ENCODE peak calls at places on chromosome 4, in nine cellular contexts. One of them, this sample, is unnamed.

GRCh38 chr4:118280501-118281218 is 72.1 kb downstream of the PRSS12 start:
- DNase-seq in esophagus muscularis mucosa: no peak
- DNase-seq in WTC11: peak; percentile 47
- DNase-seq in AG09309: peak; percentile 52
- DNase-seq in RPMI7951: peak; percentile 44
- DNase-seq in BJ: no peak
- DNase-seq in GM23248: peak; percentile 72
- DNase-seq in aorta: no peak
- DNase-seq in activated naive CD4-positive, alpha-beta T cell treated with anti-CD3 and anti-CD28 coated beads, Interleukin-2, amount 50 U/mL, for 16 hours: no peak
- DNase-seq in this sample: peak; percentile 67

GRCh38 chr4:36244257-36245084 is at the start of gene ARAP2:
- DNase-seq in GM23248: peak; percentile 21
- DNase-seq in activated naive CD4-positive, alpha-beta T cell treated with anti-CD3 and anti-CD28 coated beads, Interleukin-2, amount 50 U/mL, for 16 hours: peak; percentile 74
- DNase-seq in AG09309: no peak
- DNase-seq in RPMI7951: no peak
- DNase-seq in aorta: peak; percentile 85
- DNase-seq in BJ: no peak
- DNase-seq in WTC11: peak; percentile 51
- DNase-seq in esophagus muscularis mucosa: no peak
- DNase-seq in this sample: peak; percentile 56

GRCh38 chr4:577499-578450 is 1.7 kb upstream of the TMEM271 start:
- DNase-seq in GM23248: peak; percentile 54
- DNase-seq in WTC11: peak; percentile 70
- DNase-seq in RPMI7951: peak; percentile 62
- DNase-seq in AG09309: no peak
- DNase-seq in BJ: no peak
- DNase-seq in aorta: peak; percentile 72
- DNase-seq in esophagus muscularis mucosa: no peak
- DNase-seq in activated naive CD4-positive, alpha-beta T cell treated with anti-CD3 and anti-CD28 coated beads, Interleukin-2, amount 50 U/mL, for 16 hours: no peak
- DNase-seq in this sample: peak; percentile 55

GRCh38 chr4:89177807-89178206 is 66.5 kb downstream of the TIGD2 start:
- DNase-seq in AG09309: no peak
- DNase-seq in aorta: no peak
- DNase-seq in esophagus muscularis mucosa: no peak
- DNase-seq in BJ: no peak
- DNase-seq in activated naive CD4-positive, alpha-beta T cell treated with anti-CD3 and anti-CD28 coated beads, Interleukin-2, amount 50 U/mL, for 16 hours: no peak
- DNase-seq in GM23248: peak; percentile 15
- DNase-seq in RPMI7951: no peak
- DNase-seq in WTC11: no peak
- DNase-seq in this sample: no peak

GRCh38 chr4:144627663-144628076 is 18.3 kb upstream of the HHIP start:
- DNase-seq in WTC11: no peak
- DNase-seq in aorta: no peak
- DNase-seq in GM23248: no peak
- DNase-seq in AG09309: no peak
- DNase-seq in RPMI7951: no peak
- DNase-seq in BJ: no peak
- DNase-seq in activated naive CD4-positive, alpha-beta T cell treated with anti-CD3 and anti-CD28 coated beads, Interleukin-2, amount 50 U/mL, for 16 hours: no peak
- DNase-seq in esophagus muscularis mucosa: no peak
- DNase-seq in this sample: no peak

GRCh38 chr4:94802091-94802490 is 44.3 kb downstream of the BMPR1B start:
- DNase-seq in BJ: no peak
- DNase-seq in esophagus muscularis mucosa: no peak
- DNase-seq in GM23248: no peak
- DNase-seq in activated naive CD4-positive, alpha-beta T cell treated with anti-CD3 and anti-CD28 coated beads, Interleukin-2, amount 50 U/mL, for 16 hours: no peak
- DNase-seq in AG09309: no peak
- DNase-seq in aorta: no peak
- DNase-seq in RPMI7951: no peak
- DNase-seq in WTC11: no peak
- DNase-seq in this sample: no peak

GRCh38 chr4:13248621-13249298 is 235.4 kb downstream of the RAB28 start:
- DNase-seq in BJ: no peak
- DNase-seq in RPMI7951: no peak
- DNase-seq in WTC11: no peak
- DNase-seq in GM23248: peak; percentile 34
- DNase-seq in activated naive CD4-positive, alpha-beta T cell treated with anti-CD3 and anti-CD28 coated beads, Interleukin-2, amount 50 U/mL, for 16 hours: no peak
- DNase-seq in aorta: no peak
- DNase-seq in AG09309: no peak
- DNase-seq in esophagus muscularis mucosa: no peak
- DNase-seq in this sample: peak; percentile 11

GRCh38 chr4:82517043-82517442 is 44.7 kb downstream of the TMEM150C start:
- DNase-seq in activated naive CD4-positive, alpha-beta T cell treated with anti-CD3 and anti-CD28 coated beads, Interleukin-2, amount 50 U/mL, for 16 hours: no peak
- DNase-seq in RPMI7951: no peak
- DNase-seq in BJ: no peak
- DNase-seq in esophagus muscularis mucosa: no peak
- DNase-seq in aorta: no peak
- DNase-seq in WTC11: no peak
- DNase-seq in GM23248: peak; percentile 47
- DNase-seq in AG09309: no peak
- DNase-seq in this sample: no peak

GRCh38 chr4:6423575-6423974 is 48.8 kb downstream of the PPP2R2C start:
- DNase-seq in BJ: no peak
- DNase-seq in GM23248: no peak
- DNase-seq in aorta: no peak
- DNase-seq in activated naive CD4-positive, alpha-beta T cell treated with anti-CD3 and anti-CD28 coated beads, Interleukin-2, amount 50 U/mL, for 16 hours: no peak
- DNase-seq in esophagus muscularis mucosa: no peak
- DNase-seq in AG09309: no peak
- DNase-seq in RPMI7951: no peak
- DNase-seq in WTC11: no peak
- DNase-seq in this sample: no peak

GRCh38 chr4:119209077-119209476 is 3.4 kb upstream of the USP53 start:
- DNase-seq in GM23248: peak; percentile 95
- DNase-seq in esophagus muscularis mucosa: no peak
- DNase-seq in activated naive CD4-positive, alpha-beta T cell treated with anti-CD3 and anti-CD28 coated beads, Interleukin-2, amount 50 U/mL, for 16 hours: peak; percentile 40
- DNase-seq in BJ: peak; percentile 87
- DNase-seq in RPMI7951: peak; percentile 93
- DNase-seq in WTC11: no peak
- DNase-seq in AG09309: peak; percentile 76
- DNase-seq in aorta: no peak
- DNase-seq in this sample: no peak

GRCh38 chr4:78776729-78777555 is 792 bp downstream of the BMP2K start:
- DNase-seq in AG09309: no peak
- DNase-seq in BJ: no peak
- DNase-seq in RPMI7951: peak; percentile 81
- DNase-seq in aorta: no peak
- DNase-seq in activated naive CD4-positive, alpha-beta T cell treated with anti-CD3 and anti-CD28 coated beads, Interleukin-2, amount 50 U/mL, for 16 hours: peak; percentile 43
- DNase-seq in WTC11: peak; percentile 52
- DNase-seq in GM23248: peak; percentile 90
- DNase-seq in esophagus muscularis mucosa: no peak
- DNase-seq in this sample: peak; percentile 36

GRCh38 chr4:125043453-125043852 is 271.3 kb upstream of the FAT4 start:
- DNase-seq in aorta: no peak
- DNase-seq in BJ: no peak
- DNase-seq in RPMI7951: no peak
- DNase-seq in GM23248: no peak
- DNase-seq in esophagus muscularis mucosa: no peak
- DNase-seq in AG09309: no peak
- DNase-seq in activated naive CD4-positive, alpha-beta T cell treated with anti-CD3 and anti-CD28 coated beads, Interleukin-2, amount 50 U/mL, for 16 hours: no peak
- DNase-seq in WTC11: no peak
- DNase-seq in this sample: no peak

GRCh38 chr4:6612961-6613675 is 27.4 kb upstream of the MRFAP1 start:
- DNase-seq in RPMI7951: no peak
- DNase-seq in GM23248: no peak
- DNase-seq in BJ: no peak
- DNase-seq in WTC11: no peak
- DNase-seq in aorta: peak; percentile 5
- DNase-seq in esophagus muscularis mucosa: no peak
- DNase-seq in activated naive CD4-positive, alpha-beta T cell treated with anti-CD3 and anti-CD28 coated beads, Interleukin-2, amount 50 U/mL, for 16 hours: no peak
- DNase-seq in AG09309: no peak
- DNase-seq in this sample: no peak

GRCh38 chr4:83082777-83083176 is 31.8 kb downstream of the PLAC8 start:
- DNase-seq in AG09309: no peak
- DNase-seq in GM23248: peak; percentile 13
- DNase-seq in esophagus muscularis mucosa: no peak
- DNase-seq in RPMI7951: peak; percentile 74
- DNase-seq in WTC11: no peak
- DNase-seq in activated naive CD4-positive, alpha-beta T cell treated with anti-CD3 and anti-CD28 coated beads, Interleukin-2, amount 50 U/mL, for 16 hours: no peak
- DNase-seq in aorta: no peak
- DNase-seq in BJ: no peak
- DNase-seq in this sample: no peak

GRCh38 chr4:145732001-145732400 is 52.1 kb downstream of the C4orf51 start:
- DNase-seq in WTC11: no peak
- DNase-seq in esophagus muscularis mucosa: no peak
- DNase-seq in RPMI7951: no peak
- DNase-seq in BJ: no peak
- DNase-seq in AG09309: no peak
- DNase-seq in activated naive CD4-positive, alpha-beta T cell treated with anti-CD3 and anti-CD28 coated beads, Interleukin-2, amount 50 U/mL, for 16 hours: no peak
- DNase-seq in aorta: no peak
- DNase-seq in GM23248: no peak
- DNase-seq in this sample: no peak

GRCh38 chr4:84563002-84563401 is 19.9 kb upstream of the CDS1 start:
- DNase-seq in AG09309: no peak
- DNase-seq in activated naive CD4-positive, alpha-beta T cell treated with anti-CD3 and anti-CD28 coated beads, Interleukin-2, amount 50 U/mL, for 16 hours: no peak
- DNase-seq in RPMI7951: no peak
- DNase-seq in esophagus muscularis mucosa: no peak
- DNase-seq in BJ: no peak
- DNase-seq in WTC11: no peak
- DNase-seq in GM23248: peak; percentile 48
- DNase-seq in aorta: no peak
- DNase-seq in this sample: no peak

GRCh38 chr4:44553143-44553542 is 98.3 kb downstream of the YIPF7 start:
- DNase-seq in AG09309: no peak
- DNase-seq in BJ: no peak
- DNase-seq in GM23248: no peak
- DNase-seq in WTC11: no peak
- DNase-seq in aorta: no peak
- DNase-seq in RPMI7951: no peak
- DNase-seq in esophagus muscularis mucosa: no peak
- DNase-seq in activated naive CD4-positive, alpha-beta T cell treated with anti-CD3 and anti-CD28 coated beads, Interleukin-2, amount 50 U/mL, for 16 hours: no peak
- DNase-seq in this sample: no peak

GRCh38 chr4:186149872-186150271 is 41.5 kb upstream of the CYP4V2 start:
- DNase-seq in BJ: no peak
- DNase-seq in esophagus muscularis mucosa: peak; percentile 92
- DNase-seq in AG09309: no peak
- DNase-seq in GM23248: peak; percentile 57
- DNase-seq in activated naive CD4-positive, alpha-beta T cell treated with anti-CD3 and anti-CD28 coated beads, Interleukin-2, amount 50 U/mL, for 16 hours: no peak
- DNase-seq in aorta: peak; percentile 93
- DNase-seq in RPMI7951: peak; percentile 42
- DNase-seq in WTC11: no peak
- DNase-seq in this sample: no peak

GRCh38 chr4:69910016-69910782 is 20.7 kb upstream of the CSN1S1 start:
- DNase-seq in aorta: no peak
- DNase-seq in RPMI7951: no peak
- DNase-seq in AG09309: no peak
- DNase-seq in WTC11: no peak
- DNase-seq in BJ: no peak
- DNase-seq in esophagus muscularis mucosa: no peak
- DNase-seq in activated naive CD4-positive, alpha-beta T cell treated with anti-CD3 and anti-CD28 coated beads, Interleukin-2, amount 50 U/mL, for 16 hours: no peak
- DNase-seq in GM23248: peak; percentile 80
- DNase-seq in this sample: no peak

GRCh38 chr4:153018716-153019115 is 82.6 kb downstream of the FHDC1 start:
- DNase-seq in BJ: no peak
- DNase-seq in GM23248: no peak
- DNase-seq in RPMI7951: no peak
- DNase-seq in WTC11: no peak
- DNase-seq in esophagus muscularis mucosa: no peak
- DNase-seq in activated naive CD4-positive, alpha-beta T cell treated with anti-CD3 and anti-CD28 coated beads, Interleukin-2, amount 50 U/mL, for 16 hours: no peak
- DNase-seq in aorta: no peak
- DNase-seq in AG09309: no peak
- DNase-seq in this sample: no peak

GRCh38 chr4:15457401-15458201 is 12.1 kb upstream of the CC2D2A start:
- DNase-seq in BJ: no peak
- DNase-seq in aorta: no peak
- DNase-seq in RPMI7951: peak; percentile 64
- DNase-seq in activated naive CD4-positive, alpha-beta T cell treated with anti-CD3 and anti-CD28 coated beads, Interleukin-2, amount 50 U/mL, for 16 hours: no peak
- DNase-seq in WTC11: no peak
- DNase-seq in GM23248: peak; percentile 78
- DNase-seq in AG09309: peak; percentile 60
- DNase-seq in esophagus muscularis mucosa: peak; percentile 68
- DNase-seq in this sample: peak; percentile 7

GRCh38 chr4:153900426-153900825 is 111.5 kb upstream of the SFRP2 start:
- DNase-seq in GM23248: no peak
- DNase-seq in BJ: no peak
- DNase-seq in AG09309: no peak
- DNase-seq in WTC11: no peak
- DNase-seq in aorta: no peak
- DNase-seq in activated naive CD4-positive, alpha-beta T cell treated with anti-CD3 and anti-CD28 coated beads, Interleukin-2, amount 50 U/mL, for 16 hours: no peak
- DNase-seq in RPMI7951: no peak
- DNase-seq in esophagus muscularis mucosa: no peak
- DNase-seq in this sample: no peak

GRCh38 chr4:137610960-137611359 is 78.7 kb upstream of the PCDH18 start:
- DNase-seq in aorta: no peak
- DNase-seq in RPMI7951: no peak
- DNase-seq in GM23248: peak; percentile 43
- DNase-seq in esophagus muscularis mucosa: no peak
- DNase-seq in AG09309: no peak
- DNase-seq in WTC11: peak; percentile 32
- DNase-seq in BJ: no peak
- DNase-seq in activated naive CD4-positive, alpha-beta T cell treated with anti-CD3 and anti-CD28 coated beads, Interleukin-2, amount 50 U/mL, for 16 hours: no peak
- DNase-seq in this sample: no peak

GRCh38 chr4:150251752-150252190 is 173.5 kb downstream of the DCLK2 start:
- DNase-seq in GM23248: no peak
- DNase-seq in aorta: no peak
- DNase-seq in WTC11: peak; percentile 34
- DNase-seq in activated naive CD4-positive, alpha-beta T cell treated with anti-CD3 and anti-CD28 coated beads, Interleukin-2, amount 50 U/mL, for 16 hours: no peak
- DNase-seq in RPMI7951: no peak
- DNase-seq in esophagus muscularis mucosa: peak; percentile 82
- DNase-seq in AG09309: no peak
- DNase-seq in BJ: no peak
- DNase-seq in this sample: no peak

GRCh38 chr4:182245541-182246245 is 2.5 kb downstream of the TENM3 start:
- DNase-seq in AG09309: peak; percentile 86
- DNase-seq in GM23248: peak; percentile 13
- DNase-seq in WTC11: no peak
- DNase-seq in BJ: peak; percentile 18
- DNase-seq in esophagus muscularis mucosa: peak; percentile 74
- DNase-seq in activated naive CD4-positive, alpha-beta T cell treated with anti-CD3 and anti-CD28 coated beads, Interleukin-2, amount 50 U/mL, for 16 hours: no peak
- DNase-seq in aorta: no peak
- DNase-seq in RPMI7951: peak; percentile 77
- DNase-seq in this sample: no peak

This sample was measured in COR-L47.